ENCODE peak calls at places on chromosome 20, in five cellular contexts. Q is lower lobe of right lung, W is GM23248, S is mesenchymal stem cell, O is psoas muscle. G is an unnamed sample. For H3K4me1, the result is how much of the 10 kb centered on the place peaks cover.

GRCh38 chr20:23156842-23157423 is 70.8 kb upstream of the CD93 start:
- DNase-seq in Q (no peak), W (peak), S (no peak), O (no peak), G (no peak)

GRCh38 chr20:12808006-12808567 is 200.7 kb upstream of the SPTLC3 start:
- DNase-seq in Q (no peak), W (no peak), S (no peak), O (no peak), G (no peak)

GRCh38 chr20:45352729-45353128 is 4.5 kb upstream of the SDC4 start:
- DNase-seq in Q (no peak), W (no peak), S (no peak), O (no peak), G (no peak)

GRCh38 chr20:59807909-59808728 is 125.3 kb downstream of the SYCP2 start:
- DNase-seq in Q (no peak), W (no peak), S (no peak), O (no peak), G (no peak)

GRCh38 chr20:25037288-25038102 is 20.4 kb downstream of the ACSS1 start:
- DNase-seq in Q (no peak), W (no peak), S (no peak), O (peak), G (no peak)

GRCh38 chr20:14418441-14418840 is 81.0 kb upstream of the FLRT3 start:
- DNase-seq in Q (no peak), W (peak), S (no peak), O (no peak), G (no peak)

GRCh38 chr20:46108435-46108841 is 9.7 kb upstream of the CD40 start:
- DNase-seq in Q (no peak), W (no peak), S (no peak), O (no peak), G (no peak)

GRCh38 chr20:22576733-22577514 is 7.4 kb downstream of the FOXA2 start:
- DNase-seq in Q (no peak), W (no peak), S (no peak), O (no peak), G (no peak)

GRCh38 chr20:22601361-22602141 is 17.2 kb upstream of the FOXA2 start:
- DNase-seq in Q (no peak), W (no peak), S (no peak), O (no peak), G (no peak)

GRCh38 chr20:53654932-53655674 is 61.5 kb upstream of the ZNF217 start:
- DNase-seq in Q (no peak), W (peak), S (peak), O (no peak), G (no peak)

GRCh38 chr20:58481541-58482021 is 33.6 kb downstream of the APCDD1L start:
- DNase-seq in Q (no peak), W (peak), S (peak), O (peak), G (no peak)

GRCh38 chr20:58268421-58268821 is 40.0 kb upstream of the ANKRD60 start:
- DNase-seq in Q (no peak), W (no peak), S (no peak), O (no peak), G (no peak)

GRCh38 chr20:15146948-15147347 is 809.5 kb upstream of the FLRT3 start:
- DNase-seq in Q (no peak), W (no peak), S (no peak), O (no peak), G (no peak)

GRCh38 chr20:63808964-63809674 is 21.9 kb downstream of the ZBTB46 start:
- DNase-seq in Q (no peak), W (no peak), S (no peak), O (no peak), G (no peak)

GRCh38 chr20:62938105-62938888 is at the start of gene GID8:
- DNase-seq in Q (peak), W (peak), S (peak), O (peak), G (no peak)

GRCh38 chr20:40706977-40707582 is 18.0 kb upstream of the MAFB start:
- DNase-seq in Q (no peak), W (peak), S (no peak), O (no peak), G (no peak)

GRCh38 chr20:1242530-1242929 is 16.7 kb downstream of the RAD21L1 start:
- DNase-seq in Q (no peak), W (peak), S (peak), O (no peak), G (no peak)

GRCh38 chr20:31569163-31570020 is 35.7 kb upstream of the ID1 start:
- DNase-seq in Q (peak), W (peak), S (peak), O (peak), G (no peak)

GRCh38 chr20:1688886-1689538 is 31.4 kb upstream of the SIRPG start:
- DNase-seq in Q (no peak), W (no peak), S (no peak), O (no peak), G (no peak)

GRCh38 chr20:46330072-46330763 is 21.9 kb upstream of the CDH22 start:
- DNase-seq in Q (no peak), W (no peak), S (no peak), O (no peak), G (no peak)

GRCh38 chr20:17716331-17716730 is 16.6 kb downstream of the BANF2 start:
- DNase-seq in Q (no peak), W (no peak), S (no peak), O (no peak), G (no peak)

GRCh38 chr20:17721802-17722486 is 22.2 kb downstream of the BANF2 start:
- DNase-seq in Q (no peak), W (peak), S (no peak), O (no peak), G (no peak)

GRCh38 chr20:17723301-17723691 is 23.5 kb downstream of the BANF2 start:
- DNase-seq in Q (no peak), W (no peak), S (no peak), O (no peak), G (no peak)

GRCh38 chr20:17722493-17723300 is 22.9 kb downstream of the BANF2 start:
- DNase-seq in Q (no peak), W (no peak), S (no peak), O (no peak), G (no peak)

DNA sequence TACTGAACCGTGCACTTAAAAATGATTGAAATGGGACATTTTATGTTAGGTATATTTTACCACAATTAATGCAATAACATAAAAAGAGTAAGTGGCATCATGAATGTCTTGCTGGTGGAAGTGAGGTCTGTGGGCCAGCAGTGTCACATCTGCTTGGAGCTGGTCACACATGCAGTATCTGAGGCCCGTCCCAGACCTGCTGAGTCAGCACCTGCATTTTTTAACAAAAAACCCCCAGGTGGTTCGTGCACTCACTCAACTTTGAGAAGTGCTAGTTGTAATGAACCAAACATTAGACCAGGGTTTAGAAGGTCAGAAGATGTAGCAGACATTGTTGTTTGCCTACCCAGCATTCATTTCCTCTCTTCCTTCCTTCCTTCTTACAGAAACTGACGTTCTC is 21.0 kb downstream of the BANF2 start:
- DNase-seq in Q (no peak), W (no peak), S (no peak), O (no peak), G (no peak)
- H3K4me1 ChIP-seq in Q (under half), W (under half), S (under half), O (under half), G (under half)

GRCh38 chr20:35224536-35224935 is 2.0 kb upstream of the MMP24 start:
- DNase-seq in Q (no peak), W (no peak), S (no peak), O (no peak), G (no peak)

GRCh38 chr20:35226126-35226774 is at the start of gene MMP24:
- DNase-seq in Q (no peak), W (no peak), S (no peak), O (no peak), G (no peak)

GRCh38 chr20:35226775-35227681 is 538 bp downstream of the MMP24 start:
- DNase-seq in Q (peak), W (peak), S (peak), O (peak), G (no peak)

GRCh38 chr20:35223941-35224340 is 2.5 kb upstream of the MMP24 start:
- DNase-seq in Q (no peak), W (no peak), S (no peak), O (no peak), G (no peak)

GRCh38 chr20:35225319-35226125 is 968 bp upstream of the MMP24 start:
- DNase-seq in Q (no peak), W (no peak), S (no peak), O (no peak), G (no peak)
- H3K4me3 ChIP-seq in Q (no peak), W (no peak), S (no peak), O (no peak), G (no peak)

GRCh38 chr20:50918403-50918802 is 12.8 kb downstream of the ADNP start:
- DNase-seq in Q (no peak), W (peak), S (no peak), O (no peak), G (no peak)

GRCh38 chr20:50919567-50919966 is 11.7 kb downstream of the ADNP start:
- DNase-seq in Q (peak), W (peak), S (peak), O (peak), G (peak)

GRCh38 chr20:50921783-50922501 is 9.3 kb downstream of the ADNP start:
- DNase-seq in Q (no peak), W (no peak), S (no peak), O (no peak), G (no peak)

GRCh38 chr20:50924261-50924660 is 7.0 kb downstream of the ADNP start:
- DNase-seq in Q (no peak), W (peak), S (peak), O (no peak), G (no peak)

DNA sequence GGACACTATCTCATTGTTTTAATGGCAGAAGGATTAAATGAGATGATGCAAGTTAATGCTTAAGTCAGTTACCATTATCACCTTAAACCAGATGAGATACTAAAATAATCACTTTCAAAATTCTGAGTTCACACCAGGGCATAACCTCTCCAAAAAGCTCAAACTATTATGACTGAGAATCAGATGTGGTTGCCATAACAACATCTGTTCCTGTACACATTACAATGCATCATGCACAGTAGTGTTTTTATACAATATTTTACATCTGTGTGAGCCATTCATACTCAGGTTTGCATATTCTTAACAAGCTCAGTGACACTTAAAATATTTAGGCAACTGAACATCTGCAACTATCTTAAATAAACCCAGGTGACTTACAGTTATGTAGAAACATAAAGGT is 10.2 kb downstream of the ADNP start:
- DNase-seq in Q (no peak), W (peak), S (no peak), O (no peak), G (no peak)
- H3K27ac ChIP-seq in Q (no peak), W (peak), S (no peak), O (no peak), G (no peak)

DNA sequence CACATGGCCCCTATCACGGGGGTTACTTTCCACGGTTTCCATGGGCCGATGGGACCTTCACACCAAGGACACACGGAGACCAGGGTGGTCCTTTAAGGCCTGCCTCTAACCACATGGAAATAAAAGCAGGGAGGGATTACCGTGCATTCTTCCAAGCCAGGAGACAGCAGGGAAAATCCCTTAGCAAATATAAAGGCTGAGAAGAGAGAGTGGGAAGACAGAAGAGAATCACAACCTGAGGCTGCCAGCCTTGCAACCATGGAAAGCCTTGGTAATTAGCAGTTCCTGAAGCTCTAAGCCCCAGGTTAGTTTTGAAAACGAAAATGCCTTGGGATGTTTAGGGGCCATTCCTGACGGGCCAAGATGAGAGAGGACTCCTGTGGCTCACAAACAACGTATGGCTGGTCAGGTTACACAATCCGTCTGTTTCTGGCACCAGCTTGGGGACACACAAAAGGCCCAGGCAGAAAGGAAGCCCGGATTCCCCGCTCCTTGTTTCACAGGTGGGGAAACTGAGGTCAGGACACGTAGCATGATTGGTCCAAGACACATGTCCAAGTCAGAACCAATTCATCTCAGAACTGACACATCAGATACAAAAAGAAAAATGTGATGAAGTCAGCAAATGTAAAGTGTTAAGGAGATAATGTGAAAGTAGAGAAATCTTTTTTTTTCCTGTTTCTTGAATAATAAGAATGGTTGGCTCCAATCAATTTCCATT is 2.8 kb downstream of the PREX1 start:
- DNase-seq in Q (no peak), W (no peak), S (no peak), O (no peak), G (no peak)
- H3K4me1 ChIP-seq in Q (half or more), W (under half), S (under half), O (under half), G (half or more)

GRCh38 chr20:38435555-38435939 is 419 bp upstream of the SNHG17 start:
- DNase-seq in Q (no peak), W (peak), S (peak), O (no peak), G (no peak)
- H3K4me3 ChIP-seq in Q (no peak), W (peak), S (peak), O (peak), G (peak)